ENCODE peak calls at places on chromosomes 12 and 14, in seven cellular contexts. R is lung, B is keratinocyte, T is substantia nigra, Y is RWPE1, O is HepG2, N is adrenal gland. D is an unnamed sample.

GRCh38 chr12:30725739-30726138 is 29.0 kb downstream of the CAPRIN2 start:
- DNase-seq in R (no peak), B (peak), T (no peak), Y (peak), O (no peak), N (peak), D (peak)

GRCh38 chr12:7869137-7869536 is 3.6 kb downstream of the SLC2A14 start:
- DNase-seq in R (no peak), B (peak), T (no peak), Y (no peak), O (no peak), N (no peak), D (peak)

GRCh38 chr12:5808956-5809355 is 136.1 kb downstream of the ANO2 start:
- DNase-seq in R (no peak), B (no peak), T (no peak), Y (peak), O (no peak), N (no peak), D (no peak)

GRCh38 chr12:92338671-92339070 is 193.0 kb upstream of the BTG1 start:
- DNase-seq in R (no peak), B (no peak), T (no peak), Y (no peak), O (no peak), N (no peak), D (no peak)

GRCh38 chr12:5335059-5335458 is 96.8 kb upstream of the NTF3 start:
- DNase-seq in R (no peak), B (no peak), T (no peak), Y (no peak), O (no peak), N (no peak), D (peak)

GRCh38 chr14:89292579-89293348 is 124.3 kb downstream of the FOXN3 start:
- DNase-seq in R (no peak), B (no peak), T (no peak), Y (no peak), O (peak), N (no peak), D (no peak)

GRCh38 chr12:55729592-55730446 is 1.0 kb upstream of the CD63 start:
- DNase-seq in R (peak), B (peak), T (peak), Y (peak), O (peak), N (peak), D (no peak)

GRCh38 chr14:67944605-67945004 is 125.0 kb downstream of the RAD51B start:
- DNase-seq in R (no peak), B (no peak), T (no peak), Y (no peak), O (no peak), N (no peak), D (no peak)

GRCh38 chr12:56677680-56678079 is 10.4 kb downstream of the PTGES3 start:
- DNase-seq in R (no peak), B (no peak), T (no peak), Y (no peak), O (no peak), N (no peak), D (no peak)

GRCh38 chr12:34016361-34016760 is 5.9 kb upstream of the ALG10 start:
- DNase-seq in R (no peak), B (no peak), T (no peak), Y (no peak), O (no peak), N (no peak), D (no peak)

GRCh38 chr14:44778562-44778961 is 183.2 kb downstream of the KLHL28 start:
- DNase-seq in R (no peak), B (no peak), T (no peak), Y (no peak), O (no peak), N (peak), D (peak)

GRCh38 chr12:132955094-132955932 is 793 bp downstream of the ZNF605 start:
- DNase-seq in R (peak), B (no peak), T (no peak), Y (peak), O (peak), N (peak), D (no peak)

GRCh38 chr14:77105554-77105953 is 7.5 kb downstream of the CIPC start:
- DNase-seq in R (no peak), B (no peak), T (no peak), Y (no peak), O (no peak), N (peak), D (no peak)

DNA sequence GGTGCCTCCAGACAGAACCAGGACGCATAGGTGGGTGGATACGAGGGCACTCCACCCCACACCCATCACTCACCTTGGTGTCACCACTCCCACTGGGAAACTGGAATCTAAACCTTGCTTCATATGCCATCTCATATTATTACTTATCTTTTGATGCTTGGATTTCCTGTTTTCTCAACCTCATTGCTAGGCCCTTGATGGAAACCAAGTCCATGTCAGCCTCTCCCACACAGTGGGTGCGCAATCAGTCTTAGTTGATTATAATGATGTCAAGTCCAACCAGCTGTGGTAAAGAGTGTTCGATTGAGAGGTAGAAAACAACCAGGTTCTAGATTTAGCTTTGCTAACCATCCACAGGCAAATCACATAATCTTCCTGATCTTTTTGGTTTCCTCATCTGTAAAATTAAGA is 584 bp upstream of the DDHD1 start:
- DNase-seq in R (no peak), B (no peak), T (no peak), Y (no peak), O (no peak), N (no peak), D (no peak)
- H3K27ac ChIP-seq in R (peak), B (no peak), T (peak), Y (peak), O (no peak), N (no peak), D (peak)

DNA sequence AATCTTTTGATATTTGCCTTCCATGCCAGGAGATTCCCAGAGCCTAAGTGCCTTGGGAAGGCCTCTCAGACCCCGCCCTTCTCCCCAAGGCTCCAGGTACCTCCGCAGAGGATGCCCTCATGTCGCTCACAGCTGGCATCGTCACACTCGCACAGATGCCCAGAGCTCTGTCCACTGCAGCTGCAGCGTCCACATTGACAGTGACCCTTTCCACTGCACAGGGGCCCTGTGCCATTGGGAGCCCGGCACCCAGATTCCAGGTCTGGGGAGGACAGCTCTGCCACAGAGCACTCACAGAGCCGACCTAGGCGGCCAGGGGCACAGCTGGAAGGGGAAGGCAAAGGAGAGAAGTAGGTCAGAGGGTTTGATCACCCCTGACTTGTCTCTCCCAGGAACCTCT is 12.3 kb upstream of the CSAD start:
- DNase-seq in R (no peak), B (no peak), T (no peak), Y (no peak), O (no peak), N (no peak), D (no peak)
- H3K27ac ChIP-seq in R (no peak), B (no peak), T (no peak), Y (no peak), O (no peak), N (no peak), D (no peak)

GRCh38 chr14:80850197-80850814 is 91.2 kb downstream of the CEP128 start:
- DNase-seq in R (no peak), B (no peak), T (no peak), Y (peak), O (peak), N (no peak), D (no peak)
- H3K27ac ChIP-seq in R (no peak), B (no peak), T (no peak), Y (no peak), O (no peak), N (no peak), D (no peak)

GRCh38 chr12:32505546-32505945 is 106.2 kb downstream of the FGD4 start:
- DNase-seq in R (no peak), B (no peak), T (no peak), Y (no peak), O (no peak), N (no peak), D (no peak)
- H3K27ac ChIP-seq in R (no peak), B (peak), T (no peak), Y (no peak), O (no peak), N (no peak), D (no peak)

GRCh38 chr14:100827140-100827517 is 1.2 kb downstream of the MEG3 start:
- DNase-seq in R (no peak), B (no peak), T (no peak), Y (no peak), O (no peak), N (no peak), D (no peak)
- H3K27ac ChIP-seq in R (no peak), B (no peak), T (no peak), Y (no peak), O (no peak), N (peak), D (no peak)

GRCh38 chr14:75612157-75612556 is 33.7 kb downstream of the FLVCR2 start:
- DNase-seq in R (no peak), B (no peak), T (no peak), Y (no peak), O (no peak), N (no peak), D (no peak)

GRCh38 chr14:75609606-75610476 is 31.4 kb downstream of the FLVCR2 start:
- DNase-seq in R (no peak), B (no peak), T (no peak), Y (no peak), O (no peak), N (peak), D (no peak)

GRCh38 chr14:75614179-75614578 is 35.8 kb downstream of the FLVCR2 start:
- DNase-seq in R (no peak), B (no peak), T (no peak), Y (no peak), O (no peak), N (no peak), D (no peak)

GRCh38 chr14:75607842-75608640 is 29.6 kb downstream of the FLVCR2 start:
- DNase-seq in R (no peak), B (no peak), T (no peak), Y (no peak), O (no peak), N (no peak), D (no peak)

GRCh38 chr14:75610839-75611238 is 32.4 kb downstream of the FLVCR2 start:
- DNase-seq in R (no peak), B (no peak), T (no peak), Y (no peak), O (no peak), N (peak), D (no peak)
- H3K27ac ChIP-seq in R (no peak), B (no peak), T (peak), Y (no peak), O (no peak), N (peak), D (no peak)

GRCh38 chr14:61335876-61336275 is 14.5 kb downstream of the PRKCH start:
- DNase-seq in R (no peak), B (no peak), T (no peak), Y (no peak), O (no peak), N (no peak), D (no peak)
- H3K27ac ChIP-seq in R (no peak), B (no peak), T (no peak), Y (no peak), O (no peak), N (no peak), D (no peak)

GRCh38 chr14:99253890-99254289 is 18.1 kb downstream of the BCL11B start:
- DNase-seq in R (no peak), B (no peak), T (no peak), Y (no peak), O (no peak), N (no peak), D (no peak)
- H3K27ac ChIP-seq in R (no peak), B (peak), T (no peak), Y (no peak), O (no peak), N (no peak), D (no peak)

GRCh38 chr12:24228980-24229730 is 279.7 kb upstream of the SOX5 start:
- DNase-seq in R (no peak), B (no peak), T (no peak), Y (no peak), O (no peak), N (no peak), D (no peak)

GRCh38 chr12:24231298-24231697 is 281.8 kb upstream of the SOX5 start:
- DNase-seq in R (no peak), B (no peak), T (no peak), Y (no peak), O (no peak), N (no peak), D (no peak)

GRCh38 chr12:24232531-24232930 is 283.1 kb upstream of the SOX5 start:
- DNase-seq in R (no peak), B (peak), T (no peak), Y (no peak), O (no peak), N (no peak), D (no peak)

GRCh38 chr12:24228371-24228770 is 278.9 kb upstream of the SOX5 start:
- DNase-seq in R (no peak), B (no peak), T (no peak), Y (no peak), O (no peak), N (no peak), D (no peak)

GRCh38 chr12:24230061-24230460 is 280.6 kb upstream of the SOX5 start:
- DNase-seq in R (no peak), B (no peak), T (no peak), Y (no peak), O (no peak), N (no peak), D (no peak)
- H3K27ac ChIP-seq in R (no peak), B (no peak), T (no peak), Y (no peak), O (no peak), N (no peak), D (no peak)

DNA sequence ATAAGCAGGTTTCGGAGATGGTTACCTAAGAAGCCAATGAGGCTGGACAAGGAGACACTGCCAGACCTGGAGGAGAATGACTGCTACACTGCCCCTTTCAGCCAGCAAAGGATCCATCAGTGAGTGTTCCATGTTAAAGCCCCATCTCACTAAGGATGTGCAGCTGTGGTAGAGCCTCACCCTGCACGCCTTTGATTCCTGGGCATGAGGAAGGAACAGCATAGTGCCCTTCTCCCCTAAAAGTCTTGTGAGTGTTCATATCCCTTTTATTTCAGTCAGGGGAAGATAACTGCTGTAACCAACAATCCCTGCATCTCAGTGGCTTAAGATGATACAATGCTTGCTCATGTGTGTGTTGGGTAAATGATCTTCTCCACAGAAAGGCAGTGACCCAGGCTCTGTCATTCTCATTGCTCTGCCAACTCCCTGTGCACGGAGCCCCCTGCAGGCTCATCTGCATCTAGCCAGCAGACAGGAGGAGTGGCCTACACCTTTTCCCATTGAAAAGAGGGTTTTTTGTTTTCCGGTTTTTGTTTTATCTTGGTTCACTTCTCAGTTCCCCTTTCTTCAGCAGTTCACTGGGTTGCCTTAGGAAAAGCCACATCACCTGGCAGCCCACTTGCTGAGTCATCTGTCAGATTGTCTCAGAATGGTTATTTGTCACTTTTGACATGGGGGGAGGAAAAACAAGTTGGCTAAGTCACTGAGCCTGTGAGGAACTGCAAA is 193.1 kb downstream of the ANO4 start:
- DNase-seq in R (no peak), B (no peak), T (no peak), Y (peak), O (peak), N (peak), D (no peak)
- H3K27ac ChIP-seq in R (no peak), B (no peak), T (no peak), Y (no peak), O (no peak), N (no peak), D (no peak)

D was measured in epithelial cell of prostate.